ENCODE peak calls at places on chromosomes 3 and 15, in four cellular contexts. O is spleen, M is left ventricle myocardium inferior, G is cardiac muscle cell. S is an unnamed sample.

GRCh38 chr3:36538405-36538804 is 158.1 kb downstream of the STAC start:
- DNase-seq in O (no peak), M (no peak), G (no peak), S (no peak)

GRCh38 chr3:184248454-184249411 is at the start of gene ALG3:
- DNase-seq in M (peak), O (peak), G (peak), S (peak)

GRCh38 chr3:142910280-142910679 is 21.4 kb upstream of the PCOLCE2 start:
- DNase-seq in G (no peak), O (no peak), M (no peak), S (no peak)

GRCh38 chr3:101637461-101637860 is 39.5 kb downstream of the ZBTB11 start:
- DNase-seq in O (peak), G (no peak), M (no peak), S (no peak)

GRCh38 chr3:187223799-187224198 is 26.5 kb downstream of the RTP1 start:
- DNase-seq in O (no peak), G (no peak), M (no peak), S (no peak)

GRCh38 chr3:80733522-80734176 is 965.9 kb upstream of the ROBO1 start:
- DNase-seq in G (peak), O (no peak), M (no peak), S (no peak)

GRCh38 chr3:18423401-18424212 is 1.5 kb downstream of the SATB1 start:
- DNase-seq in O (peak), M (peak), G (peak), S (no peak)

GRCh38 chr3:48155122-48155521 is 33.1 kb downstream of the CDC25A start:
- DNase-seq in G (peak), M (no peak), O (no peak), S (no peak)

GRCh38 chr3:54071596-54071995 is 50.8 kb upstream of the CACNA2D3 start:
- DNase-seq in M (no peak), G (peak), O (no peak), S (no peak)

GRCh38 chr3:47429476-47430270 is 46.1 kb downstream of the SCAP start:
- DNase-seq in O (no peak), M (no peak), G (no peak), S (no peak)

GRCh38 chr3:125556314-125556713 is 36.3 kb upstream of the SNX4 start:
- DNase-seq in O (no peak), G (peak), M (no peak), S (no peak)

GRCh38 chr3:170043506-170043905 is 5.7 kb downstream of the GPR160 start:
- DNase-seq in G (no peak), O (no peak), M (no peak), S (no peak)

GRCh38 chr3:170046269-170047132 is 8.7 kb downstream of the GPR160 start:
- DNase-seq in O (no peak), M (no peak), G (no peak), S (no peak)

GRCh38 chr3:170047133-170047404 is 9.3 kb downstream of the GPR160 start:
- DNase-seq in O (no peak), G (no peak), M (no peak), S (no peak)

GRCh38 chr3:170044795-170045244 is 7.0 kb downstream of the GPR160 start:
- DNase-seq in M (no peak), G (no peak), O (peak), S (no peak)

DNA sequence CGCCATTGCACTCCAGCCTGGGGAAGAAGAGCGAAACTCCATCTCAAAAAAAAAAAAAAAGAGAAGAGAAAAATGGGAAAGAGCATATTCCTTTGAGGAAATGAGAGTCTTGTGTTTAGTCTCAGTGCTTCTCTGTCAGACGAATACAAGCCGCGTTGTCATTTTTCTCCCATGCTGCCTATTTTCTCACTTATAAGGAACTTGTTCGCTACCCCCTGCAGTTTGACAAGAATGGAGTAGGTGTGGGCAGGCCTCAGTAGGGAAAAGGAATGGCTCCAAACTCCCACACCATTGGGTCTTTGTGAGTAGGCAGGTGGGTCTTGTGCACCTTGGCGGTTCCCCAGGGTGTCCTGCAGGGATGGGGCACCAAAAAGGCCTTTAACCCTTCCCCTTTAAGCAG is 6.5 kb downstream of the GPR160 start:
- DNase-seq in G (no peak), O (no peak), M (no peak), S (no peak)
- H3K4me3 ChIP-seq in G (no peak), O (no peak), M (no peak), S (no peak)

GRCh38 chr3:169739067-169739466 is 25.8 kb downstream of the TERC start:
- DNase-seq in O (no peak), M (no peak), G (no peak), S (no peak)
- TF ChIP-seq CTCF in O (no peak), M (no peak), G (no peak), S (no peak)

DNA sequence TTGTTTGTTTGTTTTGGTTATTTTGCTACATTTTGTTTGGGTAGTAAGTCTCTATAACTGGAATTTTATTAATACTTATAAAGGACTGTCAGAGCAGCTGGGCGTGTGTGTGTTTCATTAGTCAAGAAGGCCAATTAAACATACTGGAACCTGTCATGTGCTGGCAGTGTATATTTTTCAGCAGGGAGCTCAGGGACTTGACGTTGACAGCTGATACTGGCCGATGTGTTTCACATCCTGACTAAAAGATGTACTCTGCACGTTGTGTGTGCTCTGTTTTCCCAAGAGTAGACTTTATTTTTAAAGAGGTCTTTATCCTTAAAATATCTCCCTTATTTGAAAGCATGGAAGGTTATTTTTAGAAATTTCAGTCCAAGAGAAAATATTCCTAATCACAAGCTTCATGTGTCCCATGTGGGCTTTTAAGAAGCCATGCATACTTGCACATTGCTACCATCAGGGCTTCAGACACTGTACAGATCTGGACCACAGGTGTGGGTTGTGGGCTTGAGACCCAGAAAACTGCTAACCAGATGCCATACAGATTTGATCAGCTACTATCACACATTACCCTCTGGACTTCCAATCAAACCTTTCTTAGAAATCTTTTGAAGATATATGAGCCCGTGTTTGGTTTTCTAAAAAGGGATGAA is 135.9 kb downstream of the FEZF2 start:
- DNase-seq in M (no peak), O (no peak), G (no peak), S (no peak)
- H3K4me3 ChIP-seq in M (no peak), O (no peak), G (no peak), S (no peak)

GRCh38 chr3:156761713-156762575 is 64.2 kb upstream of the LEKR1 start:
- DNase-seq in O (no peak), M (no peak), G (peak), S (no peak)
- TF ChIP-seq CTCF in O (no peak), M (no peak), G (no peak), S (no peak)

GRCh38 chr15:93246266-93247242 is 157.5 kb upstream of the RGMA start:
- DNase-seq in O (no peak), G (no peak), M (no peak), S (no peak)

GRCh38 chr15:93247466-93248121 is 158.6 kb upstream of the RGMA start:
- DNase-seq in O (no peak), G (no peak), M (no peak), S (no peak)

GRCh38 chr15:93250212-93250611 is 161.2 kb upstream of the RGMA start:
- DNase-seq in O (no peak), G (no peak), M (no peak), S (no peak)

GRCh38 chr15:93250905-93251304 is 161.9 kb upstream of the RGMA start:
- DNase-seq in M (peak), O (no peak), G (no peak), S (no peak)

GRCh38 chr15:93249599-93249998 is 160.6 kb upstream of the RGMA start:
- DNase-seq in G (no peak), O (no peak), M (no peak), S (no peak)
- H3K4me3 ChIP-seq in G (no peak), O (no peak), M (no peak), S (no peak)

DNA sequence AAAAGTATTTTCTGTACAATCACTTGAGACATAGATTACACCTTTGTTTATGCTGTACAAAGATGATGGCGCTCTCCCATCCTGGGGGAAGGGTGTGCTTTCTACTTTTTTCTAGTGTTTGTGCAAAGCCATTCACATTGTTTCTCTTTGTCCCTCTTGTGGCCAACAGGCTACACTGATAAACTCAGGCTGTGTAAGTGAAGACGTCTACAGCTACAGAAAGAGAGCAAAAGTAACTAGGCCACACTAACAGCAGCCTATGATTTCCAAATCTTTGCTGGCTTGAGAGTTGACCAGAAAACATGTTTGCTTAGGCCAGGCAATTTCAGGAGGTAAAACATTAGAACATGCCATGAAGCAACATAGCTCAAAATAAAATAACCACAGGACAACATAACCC is 75.1 kb downstream of the FOXB1 start:
- DNase-seq in M (no peak), G (peak), O (no peak), S (no peak)
- TF ChIP-seq CTCF in M (no peak), G (peak), O (no peak), S (peak)

DNA sequence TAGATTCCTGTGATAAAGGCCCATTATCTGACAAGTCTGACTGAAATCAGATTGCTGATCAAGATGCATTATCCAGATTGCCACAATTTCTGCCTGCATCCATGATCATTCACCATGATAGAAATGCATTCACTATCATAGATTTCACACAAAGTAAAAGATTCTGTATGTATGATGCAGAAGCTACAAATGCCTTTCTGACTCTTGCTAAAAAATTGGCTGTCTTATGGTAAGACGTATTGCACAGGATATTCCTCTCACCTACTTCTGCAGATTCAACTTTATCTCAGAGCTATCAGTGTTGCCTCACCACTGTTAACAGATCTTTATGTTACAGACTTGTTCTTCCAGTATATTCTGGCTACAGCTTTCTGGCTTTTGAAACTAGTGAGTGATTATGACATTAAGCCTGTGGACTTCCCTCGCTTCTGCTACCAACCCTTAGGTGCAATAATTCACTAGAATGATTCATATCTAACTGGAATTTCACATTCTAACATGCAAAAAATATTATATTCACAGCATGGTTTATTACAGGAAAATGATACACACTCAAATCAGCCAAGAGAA is 955.3 kb downstream of the EPHA3 start:
- DNase-seq in G (no peak), O (no peak), M (no peak), S (no peak)
- H3K4me3 ChIP-seq in G (no peak), O (no peak), M (no peak), S (no peak)

GRCh38 chr15:57542505-57542817 is 49.2 kb upstream of the MYZAP start:
- DNase-seq in G (no peak), M (no peak), O (no peak), S (no peak)
- TF ChIP-seq CTCF in G (no peak), M (no peak), O (no peak), S (no peak)

S was measured in BE2C.